ENCODE peak calls at places on chromosomes 12 and 14, in five cellular contexts. C is left ventricle myocardium inferior; S is Peyer's patch; T is stimulated activated CD4-positive, alpha-beta T cell treated with anti-CD3 and anti-CD28 coated beads, Interleukin-4, amount 100 ng/mL, for 48 hours; X is vagina. A is an unnamed sample.

GRCh38 chr14:54299393-54300363 is 97.1 kb upstream of the CDKN3 start:
- DNase-seq in X (no peak), T (no peak), S (no peak), C (peak), A (no peak)

GRCh38 chr12:96239711-96240234 is 45.6 kb downstream of the ELK3 start:
- DNase-seq in S (no peak), T (no peak), X (no peak), C (peak), A (no peak)

GRCh38 chr14:61300754-61301153 is 19.6 kb upstream of the TMEM30B start:
- DNase-seq in C (no peak), T (no peak), X (peak), S (no peak), A (no peak)

GRCh38 chr14:75479770-75480600 is 42.3 kb upstream of the BATF start:
- DNase-seq in C (no peak), S (no peak), X (no peak), T (no peak), A (no peak)

GRCh38 chr14:105013150-105013787 is 7.6 kb downstream of the CDCA4 start:
- DNase-seq in C (peak), S (no peak), T (no peak), X (no peak), A (no peak)

GRCh38 chr12:75766263-75767160 is 255.1 kb upstream of the KRR1 start:
- DNase-seq in S (no peak), T (no peak), X (no peak), C (no peak), A (peak)

GRCh38 chr12:12503384-12504078 is 59.1 kb downstream of the DUSP16 start:
- DNase-seq in C (no peak), X (no peak), S (peak), T (peak), A (no peak)

GRCh38 chr12:12784911-12785814 is at the start of gene APOLD1:
- DNase-seq in X (peak), S (no peak), C (peak), T (no peak), A (no peak)

GRCh38 chr14:22982013-22982476 is 306 bp downstream of the AJUBA start:
- DNase-seq in C (no peak), X (no peak), T (no peak), S (no peak), A (no peak)

GRCh38 chr12:112635036-112635435 is 156.5 kb upstream of the RPH3A start:
- DNase-seq in S (no peak), T (no peak), C (no peak), X (no peak), A (no peak)

GRCh38 chr14:102187044-102187443 is 47.3 kb downstream of the WDR20 start:
- DNase-seq in X (no peak), T (no peak), C (no peak), S (no peak), A (no peak)